ENCODE peak calls at places on chromosomes 2 and 18, in seven cellular contexts. One of them, this sample, is unnamed.

GRCh38 chr2:151020411-151020810 is 241.3 kb downstream of the RBM43 start:
- DNase-seq in AG09319: no peak
- DNase-seq in CD8-positive, alpha-beta T cell: no peak
- DNase-seq in HCT116: no peak
- DNase-seq in HepG2: no peak
- DNase-seq in activated B cell treated with CpG ODN at 0.5 μM for 24 hours: no peak
- DNase-seq in GM12865: peak
- DNase-seq in this sample: no peak

GRCh38 chr18:51195602-51196115 is 1.8 kb downstream of the MEX3C start:
- DNase-seq in AG09319: no peak
- DNase-seq in CD8-positive, alpha-beta T cell: peak
- DNase-seq in HCT116: peak
- DNase-seq in HepG2: peak
- DNase-seq in activated B cell treated with CpG ODN at 0.5 μM for 24 hours: peak
- DNase-seq in GM12865: peak
- DNase-seq in this sample: no peak

GRCh38 chr2:69086466-69086865 is 73.5 kb downstream of the ANTXR1 start:
- DNase-seq in AG09319: no peak
- DNase-seq in CD8-positive, alpha-beta T cell: no peak
- DNase-seq in HCT116: no peak
- DNase-seq in HepG2: no peak
- DNase-seq in activated B cell treated with CpG ODN at 0.5 μM for 24 hours: no peak
- DNase-seq in GM12865: no peak
- DNase-seq in this sample: no peak

GRCh38 chr2:161983896-161984295 is 90.1 kb downstream of the DPP4 start:
- DNase-seq in AG09319: no peak
- DNase-seq in CD8-positive, alpha-beta T cell: no peak
- DNase-seq in HCT116: no peak
- DNase-seq in HepG2: no peak
- DNase-seq in activated B cell treated with CpG ODN at 0.5 μM for 24 hours: no peak
- DNase-seq in GM12865: no peak
- DNase-seq in this sample: no peak

GRCh38 chr2:48140586-48140985 is 234.3 kb upstream of the FBXO11 start:
- DNase-seq in AG09319: no peak
- DNase-seq in CD8-positive, alpha-beta T cell: no peak
- DNase-seq in HCT116: no peak
- DNase-seq in HepG2: no peak
- DNase-seq in activated B cell treated with CpG ODN at 0.5 μM for 24 hours: no peak
- DNase-seq in GM12865: no peak
- DNase-seq in this sample: no peak

GRCh38 chr2:72130671-72131360 is 16.8 kb downstream of the CYP26B1 start:
- DNase-seq in AG09319: no peak
- DNase-seq in CD8-positive, alpha-beta T cell: no peak
- DNase-seq in HCT116: no peak
- DNase-seq in HepG2: no peak
- DNase-seq in activated B cell treated with CpG ODN at 0.5 μM for 24 hours: no peak
- DNase-seq in GM12865: no peak
- DNase-seq in this sample: no peak

GRCh38 chr2:66440692-66441091 is 5.8 kb downstream of the MEIS1 start:
- DNase-seq in AG09319: no peak
- DNase-seq in CD8-positive, alpha-beta T cell: no peak
- DNase-seq in HCT116: no peak
- DNase-seq in HepG2: no peak
- DNase-seq in activated B cell treated with CpG ODN at 0.5 μM for 24 hours: no peak
- DNase-seq in GM12865: no peak
- DNase-seq in this sample: no peak

GRCh38 chr2:203811491-203812221 is 55.9 kb upstream of the CTLA4 start:
- DNase-seq in AG09319: no peak
- DNase-seq in CD8-positive, alpha-beta T cell: peak
- DNase-seq in HCT116: peak
- DNase-seq in HepG2: peak
- DNase-seq in activated B cell treated with CpG ODN at 0.5 μM for 24 hours: no peak
- DNase-seq in GM12865: peak
- DNase-seq in this sample: no peak

GRCh38 chr2:37125404-37125803 is 31.4 kb downstream of the EIF2AK2 start:
- DNase-seq in AG09319: no peak
- DNase-seq in CD8-positive, alpha-beta T cell: no peak
- DNase-seq in HCT116: no peak
- DNase-seq in HepG2: no peak
- DNase-seq in activated B cell treated with CpG ODN at 0.5 μM for 24 hours: no peak
- DNase-seq in GM12865: no peak
- DNase-seq in this sample: no peak

GRCh38 chr2:117785740-117786139 is 28.8 kb upstream of the DDX18 start:
- DNase-seq in AG09319: peak
- DNase-seq in CD8-positive, alpha-beta T cell: no peak
- DNase-seq in HCT116: peak
- DNase-seq in HepG2: peak
- DNase-seq in activated B cell treated with CpG ODN at 0.5 μM for 24 hours: no peak
- DNase-seq in GM12865: peak
- DNase-seq in this sample: no peak

GRCh38 chr2:25257032-25257455 is 84.7 kb downstream of the DNMT3A start:
- DNase-seq in AG09319: no peak
- DNase-seq in CD8-positive, alpha-beta T cell: no peak
- DNase-seq in HCT116: no peak
- DNase-seq in HepG2: no peak
- DNase-seq in activated B cell treated with CpG ODN at 0.5 μM for 24 hours: no peak
- DNase-seq in GM12865: no peak
- DNase-seq in this sample: no peak

GRCh38 chr2:241148239-241148638 is 1.0 kb downstream of the PASK start:
- DNase-seq in AG09319: no peak
- DNase-seq in CD8-positive, alpha-beta T cell: no peak
- DNase-seq in HCT116: no peak
- DNase-seq in HepG2: no peak
- DNase-seq in activated B cell treated with CpG ODN at 0.5 μM for 24 hours: no peak
- DNase-seq in GM12865: peak
- DNase-seq in this sample: no peak

GRCh38 chr2:49360051-49360767 is 205.9 kb upstream of the FSHR start:
- DNase-seq in AG09319: no peak
- DNase-seq in CD8-positive, alpha-beta T cell: no peak
- DNase-seq in HCT116: no peak
- DNase-seq in HepG2: no peak
- DNase-seq in activated B cell treated with CpG ODN at 0.5 μM for 24 hours: no peak
- DNase-seq in GM12865: no peak
- DNase-seq in this sample: no peak

GRCh38 chr2:43950383-43951008 is 45.3 kb downstream of the LRPPRC start:
- DNase-seq in AG09319: no peak
- DNase-seq in CD8-positive, alpha-beta T cell: no peak
- DNase-seq in HCT116: peak
- DNase-seq in HepG2: peak
- DNase-seq in activated B cell treated with CpG ODN at 0.5 μM for 24 hours: no peak
- DNase-seq in GM12865: peak
- DNase-seq in this sample: no peak

GRCh38 chr2:100320547-100321180 is 1.6 kb downstream of the LONRF2 start:
- DNase-seq in AG09319: no peak
- DNase-seq in CD8-positive, alpha-beta T cell: no peak
- DNase-seq in HCT116: no peak
- DNase-seq in HepG2: no peak
- DNase-seq in activated B cell treated with CpG ODN at 0.5 μM for 24 hours: no peak
- DNase-seq in GM12865: no peak
- DNase-seq in this sample: no peak

GRCh38 chr18:3814840-3815239 is 364.9 kb downstream of the TGIF1 start:
- DNase-seq in AG09319: no peak
- DNase-seq in CD8-positive, alpha-beta T cell: no peak
- DNase-seq in HCT116: no peak
- DNase-seq in HepG2: no peak
- DNase-seq in activated B cell treated with CpG ODN at 0.5 μM for 24 hours: no peak
- DNase-seq in GM12865: no peak
- DNase-seq in this sample: no peak

GRCh38 chr2:221606369-221606768 is 34.3 kb upstream of the EPHA4 start:
- DNase-seq in AG09319: no peak
- DNase-seq in CD8-positive, alpha-beta T cell: no peak
- DNase-seq in HCT116: no peak
- DNase-seq in HepG2: no peak
- DNase-seq in activated B cell treated with CpG ODN at 0.5 μM for 24 hours: no peak
- DNase-seq in GM12865: no peak
- DNase-seq in this sample: no peak

GRCh38 chr2:60385648-60386047 is 167.8 kb downstream of the BCL11A start:
- DNase-seq in AG09319: no peak
- DNase-seq in CD8-positive, alpha-beta T cell: no peak
- DNase-seq in HCT116: no peak
- DNase-seq in HepG2: no peak
- DNase-seq in activated B cell treated with CpG ODN at 0.5 μM for 24 hours: no peak
- DNase-seq in GM12865: no peak
- DNase-seq in this sample: no peak

GRCh38 chr2:238290715-238291549 is 2.5 kb upstream of the PER2 start:
- DNase-seq in AG09319: no peak
- DNase-seq in CD8-positive, alpha-beta T cell: no peak
- DNase-seq in HCT116: no peak
- DNase-seq in HepG2: no peak
- DNase-seq in activated B cell treated with CpG ODN at 0.5 μM for 24 hours: no peak
- DNase-seq in GM12865: no peak
- DNase-seq in this sample: no peak

GRCh38 chr2:163465440-163465839 is 270.4 kb downstream of the FIGN start:
- DNase-seq in AG09319: peak
- DNase-seq in CD8-positive, alpha-beta T cell: no peak
- DNase-seq in HCT116: no peak
- DNase-seq in HepG2: no peak
- DNase-seq in activated B cell treated with CpG ODN at 0.5 μM for 24 hours: no peak
- DNase-seq in GM12865: no peak
- DNase-seq in this sample: peak

GRCh38 chr2:163467206-163467605 is 268.6 kb downstream of the FIGN start:
- DNase-seq in AG09319: no peak
- DNase-seq in CD8-positive, alpha-beta T cell: no peak
- DNase-seq in HCT116: no peak
- DNase-seq in HepG2: no peak
- DNase-seq in activated B cell treated with CpG ODN at 0.5 μM for 24 hours: no peak
- DNase-seq in GM12865: no peak
- DNase-seq in this sample: no peak

GRCh38 chr2:163459986-163460385 is 275.8 kb downstream of the FIGN start:
- DNase-seq in AG09319: no peak
- DNase-seq in CD8-positive, alpha-beta T cell: no peak
- DNase-seq in HCT116: no peak
- DNase-seq in HepG2: no peak
- DNase-seq in activated B cell treated with CpG ODN at 0.5 μM for 24 hours: no peak
- DNase-seq in GM12865: no peak
- DNase-seq in this sample: no peak

GRCh38 chr2:163466583-163466982 is 269.2 kb downstream of the FIGN start:
- DNase-seq in AG09319: no peak
- DNase-seq in CD8-positive, alpha-beta T cell: no peak
- DNase-seq in HCT116: no peak
- DNase-seq in HepG2: no peak
- DNase-seq in activated B cell treated with CpG ODN at 0.5 μM for 24 hours: no peak
- DNase-seq in GM12865: no peak
- DNase-seq in this sample: no peak

GRCh38 chr2:163462993-163463392 is 272.8 kb downstream of the FIGN start:
- DNase-seq in AG09319: no peak
- DNase-seq in CD8-positive, alpha-beta T cell: no peak
- DNase-seq in HCT116: no peak
- DNase-seq in HepG2: no peak
- DNase-seq in activated B cell treated with CpG ODN at 0.5 μM for 24 hours: no peak
- DNase-seq in GM12865: no peak
- DNase-seq in this sample: no peak
- TF ChIP-seq CTCF in AG09319: no peak
- TF ChIP-seq CTCF in CD8-positive, alpha-beta T cell: no peak
- TF ChIP-seq CTCF in HCT116: no peak
- TF ChIP-seq CTCF in HepG2: no peak
- TF ChIP-seq CTCF in activated B cell treated with CpG ODN at 0.5 μM for 24 hours: no peak
- TF ChIP-seq CTCF in GM12865: no peak
- TF ChIP-seq CTCF in this sample: no peak

GRCh38 chr2:124327293-124327692 is 302.2 kb downstream of the CNTNAP5 start:
- DNase-seq in AG09319: no peak
- DNase-seq in CD8-positive, alpha-beta T cell: no peak
- DNase-seq in HCT116: no peak
- DNase-seq in HepG2: no peak
- DNase-seq in activated B cell treated with CpG ODN at 0.5 μM for 24 hours: no peak
- DNase-seq in GM12865: no peak
- DNase-seq in this sample: no peak

GRCh38 chr2:124325667-124326425 is 300.8 kb downstream of the CNTNAP5 start:
- DNase-seq in AG09319: no peak
- DNase-seq in CD8-positive, alpha-beta T cell: no peak
- DNase-seq in HCT116: no peak
- DNase-seq in HepG2: peak
- DNase-seq in activated B cell treated with CpG ODN at 0.5 μM for 24 hours: no peak
- DNase-seq in GM12865: no peak
- DNase-seq in this sample: peak

GRCh38 chr2:124320072-124320471 is 295.0 kb downstream of the CNTNAP5 start:
- DNase-seq in AG09319: no peak
- DNase-seq in CD8-positive, alpha-beta T cell: no peak
- DNase-seq in HCT116: no peak
- DNase-seq in HepG2: no peak
- DNase-seq in activated B cell treated with CpG ODN at 0.5 μM for 24 hours: no peak
- DNase-seq in GM12865: no peak
- DNase-seq in this sample: no peak

GRCh38 chr2:124318913-124319312 is 293.8 kb downstream of the CNTNAP5 start:
- DNase-seq in AG09319: no peak
- DNase-seq in CD8-positive, alpha-beta T cell: no peak
- DNase-seq in HCT116: no peak
- DNase-seq in HepG2: no peak
- DNase-seq in activated B cell treated with CpG ODN at 0.5 μM for 24 hours: no peak
- DNase-seq in GM12865: no peak
- DNase-seq in this sample: no peak

DNA sequence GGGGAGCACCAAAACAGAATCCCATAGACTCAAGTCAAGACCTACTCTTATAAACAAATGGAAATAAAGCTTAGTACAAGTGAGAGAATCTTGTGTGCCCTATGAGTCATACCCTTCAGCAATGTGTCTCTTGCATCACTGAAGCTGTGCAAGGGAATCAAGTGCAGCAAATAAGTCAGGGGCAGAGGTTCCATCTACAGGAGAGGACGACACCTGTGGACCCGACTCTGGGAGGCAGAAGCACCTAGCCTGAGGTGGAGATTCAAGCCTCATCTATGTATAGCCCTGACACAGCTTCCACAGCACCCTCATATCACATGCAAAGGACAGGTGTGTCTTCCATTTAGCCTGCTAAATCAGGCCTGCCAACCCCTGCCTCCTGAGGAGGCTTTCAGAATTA is 298.2 kb downstream of the CNTNAP5 start:
- DNase-seq in AG09319: no peak
- DNase-seq in CD8-positive, alpha-beta T cell: no peak
- DNase-seq in HCT116: no peak
- DNase-seq in HepG2: no peak
- DNase-seq in activated B cell treated with CpG ODN at 0.5 μM for 24 hours: no peak
- DNase-seq in GM12865: no peak
- DNase-seq in this sample: no peak
- TF ChIP-seq CTCF in AG09319: no peak
- TF ChIP-seq CTCF in CD8-positive, alpha-beta T cell: no peak
- TF ChIP-seq CTCF in HCT116: no peak
- TF ChIP-seq CTCF in HepG2: no peak
- TF ChIP-seq CTCF in activated B cell treated with CpG ODN at 0.5 μM for 24 hours: no peak
- TF ChIP-seq CTCF in GM12865: no peak
- TF ChIP-seq CTCF in this sample: no peak

GRCh38 chr2:187971893-187972292 is 319.8 kb upstream of the GULP1 start:
- DNase-seq in AG09319: no peak
- DNase-seq in CD8-positive, alpha-beta T cell: no peak
- DNase-seq in HCT116: peak
- DNase-seq in HepG2: no peak
- DNase-seq in activated B cell treated with CpG ODN at 0.5 μM for 24 hours: no peak
- DNase-seq in GM12865: no peak
- DNase-seq in this sample: no peak
- TF ChIP-seq CTCF in AG09319: no peak
- TF ChIP-seq CTCF in CD8-positive, alpha-beta T cell: no peak
- TF ChIP-seq CTCF in HCT116: no peak
- TF ChIP-seq CTCF in HepG2: no peak
- TF ChIP-seq CTCF in activated B cell treated with CpG ODN at 0.5 μM for 24 hours: no peak
- TF ChIP-seq CTCF in GM12865: peak
- TF ChIP-seq CTCF in this sample: no peak

DNA sequence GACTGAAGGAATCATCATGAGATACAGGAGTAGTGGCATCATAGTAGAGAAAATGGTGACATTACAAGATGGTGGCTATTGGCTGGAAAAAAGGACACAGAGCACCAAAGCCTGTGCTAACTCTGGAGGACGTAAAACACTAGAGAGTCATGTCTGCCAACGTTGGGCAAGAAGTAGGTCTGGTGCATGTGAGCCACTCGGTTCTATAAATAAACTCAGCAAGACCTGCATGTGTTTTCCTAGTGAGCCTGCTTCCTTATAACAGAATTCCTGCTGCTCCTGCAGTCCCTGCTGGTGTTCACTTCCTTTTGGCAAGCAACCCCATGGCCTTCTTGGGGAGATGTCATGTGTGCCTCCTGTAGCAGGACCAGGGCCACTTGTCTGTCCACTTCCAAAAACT is 325.2 kb downstream of the OSR1 start:
- DNase-seq in AG09319: no peak
- DNase-seq in CD8-positive, alpha-beta T cell: no peak
- DNase-seq in HCT116: no peak
- DNase-seq in HepG2: no peak
- DNase-seq in activated B cell treated with CpG ODN at 0.5 μM for 24 hours: no peak
- DNase-seq in GM12865: no peak
- DNase-seq in this sample: no peak
- TF ChIP-seq CTCF in AG09319: no peak
- TF ChIP-seq CTCF in CD8-positive, alpha-beta T cell: no peak
- TF ChIP-seq CTCF in HCT116: no peak
- TF ChIP-seq CTCF in HepG2: no peak
- TF ChIP-seq CTCF in activated B cell treated with CpG ODN at 0.5 μM for 24 hours: no peak
- TF ChIP-seq CTCF in GM12865: no peak
- TF ChIP-seq CTCF in this sample: no peak

This sample was measured in D721Med.